ENCODE peak calls at places on chromosomes 11 and 22, in four cellular contexts. N, W, A and T are unnamed samples.

GRCh38 chr11:72625746-72626636 is 48.2 kb downstream of the PDE2A start:
- DNase-seq in N (peak), W (no peak), A (peak), T (peak)

GRCh38 chr11:122440783-122441701 is 214.5 kb upstream of the UBASH3B start:
- DNase-seq in N (peak), W (peak), A (peak), T (peak)

GRCh38 chr22:45235851-45236342 is 4.8 kb downstream of the KIAA0930 start:
- DNase-seq in N (no peak), A (no peak), W (no peak), T (no peak)

GRCh38 chr11:9716275-9717039 is 52.6 kb downstream of the SWAP70 start:
- DNase-seq in A (no peak), W (peak), N (no peak), T (peak)

GRCh38 chr11:115054541-115055538 is 376.5 kb downstream of the NXPE2 start:
- DNase-seq in A (no peak), W (no peak), N (no peak), T (no peak)

GRCh38 chr11:84675631-84676030 is 951.5 kb downstream of the DLG2 start:
- DNase-seq in A (no peak), W (no peak), N (no peak), T (no peak)

GRCh38 chr11:103608566-103608965 is 427.9 kb upstream of the DDI1 start:
- DNase-seq in W (peak), A (no peak), N (no peak), T (peak)

GRCh38 chr11:70073188-70073817 is 4.8 kb upstream of the ANO1 start:
- DNase-seq in N (peak), A (no peak), W (no peak), T (no peak)

GRCh38 chr11:2794419-2794795 is 91.2 kb downstream of the CDKN1C start:
- DNase-seq in A (peak), N (no peak), W (no peak), T (no peak)

GRCh38 chr11:27398413-27398780 is 35.4 kb upstream of the CCDC34 start:
- DNase-seq in N (no peak), W (no peak), A (no peak), T (no peak)

GRCh38 chr11:134071306-134071705 is 2.4 kb downstream of the JAM3 start:
- DNase-seq in A (no peak), N (no peak), W (no peak), T (no peak)

GRCh38 chr22:33210129-33210784 is 152.1 kb upstream of the SYN3 start:
- DNase-seq in N (peak), A (peak), W (peak), T (peak)

GRCh38 chr22:47207387-47207786 is 444.9 kb downstream of the TBC1D22A start:
- DNase-seq in W (no peak), A (no peak), N (no peak), T (no peak)

GRCh38 chr22:44577391-44578114 is 79.5 kb upstream of the RTL6 start:
- DNase-seq in W (no peak), N (no peak), A (no peak), T (no peak)

GRCh38 chr11:101807521-101807920 is 107.3 kb upstream of the CEP126 start:
- DNase-seq in A (no peak), N (no peak), W (no peak), T (no peak)

GRCh38 chr11:75365711-75366181 is 14.3 kb upstream of the ARRB1 start:
- DNase-seq in W (peak), N (no peak), A (no peak), T (peak)

GRCh38 chr11:57210731-57211335 is 26.2 kb downstream of the APLNR start:
- DNase-seq in N (peak), W (no peak), A (no peak), T (no peak)

GRCh38 chr22:49136816-49137180 is 690.9 kb downstream of the BRD1 start:
- DNase-seq in A (no peak), W (no peak), N (no peak), T (no peak)

GRCh38 chr11:13694115-13694514 is 25.6 kb downstream of the FAR1 start:
- DNase-seq in A (no peak), N (no peak), W (no peak), T (no peak)

GRCh38 chr11:111680486-111681175 is 78.4 kb downstream of the SIK2 start:
- DNase-seq in A (no peak), N (no peak), W (no peak), T (no peak)

GRCh38 chr22:41770715-41771452 is 29.6 kb upstream of the CCDC134 start:
- DNase-seq in A (no peak), N (no peak), W (no peak), T (no peak)

GRCh38 chr11:69335461-69336386 is 41.8 kb downstream of the MYEOV start:
- DNase-seq in N (no peak), A (no peak), W (no peak), T (no peak)

GRCh38 chr11:62295504-62295903 is 3.4 kb downstream of the SCGB1D4 start:
- DNase-seq in W (peak), A (peak), N (peak), T (peak)

GRCh38 chr22:31056986-31057599 is 24.0 kb upstream of the SMTN start:
- DNase-seq in N (no peak), W (no peak), A (no peak), T (no peak)

GRCh38 chr22:31064369-31064768 is 16.7 kb upstream of the SMTN start:
- DNase-seq in A (no peak), W (no peak), N (no peak), T (no peak)

DNA sequence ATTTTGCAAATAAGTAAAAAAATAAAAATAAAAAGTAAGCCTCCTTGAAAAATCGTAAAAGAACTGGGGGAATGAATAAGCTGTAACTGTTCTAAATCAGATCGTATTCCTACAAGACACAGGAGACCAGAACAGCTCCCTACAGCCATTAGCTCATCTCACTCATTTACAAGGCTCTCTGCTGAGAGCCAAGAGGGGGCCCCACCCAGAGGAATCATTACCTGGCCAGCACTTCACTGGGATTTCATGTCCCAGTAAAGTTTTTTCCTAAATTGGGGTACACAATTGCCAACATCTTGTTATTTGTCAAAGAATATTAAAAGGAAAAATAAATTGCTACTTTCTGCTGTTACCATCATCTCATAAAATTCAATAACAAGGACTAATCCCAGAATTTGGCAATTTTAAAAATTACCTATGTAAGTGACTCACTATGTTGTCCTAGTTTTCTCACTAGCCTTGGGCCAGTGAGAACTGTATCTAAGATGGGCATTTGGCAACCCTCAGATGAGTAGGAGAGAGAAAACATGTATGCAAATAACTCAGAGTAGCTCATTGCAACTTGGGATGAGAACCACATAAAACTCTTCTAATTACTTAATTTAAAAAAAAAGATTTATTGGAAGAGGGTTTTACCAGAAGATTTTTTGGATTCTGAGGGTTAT is 18.4 kb upstream of the SMTN start:
- DNase-seq in N (no peak), W (no peak), A (no peak), T (no peak)
- TF ChIP-seq CTCF in N (no peak), W (no peak), A (no peak), T (no peak)

GRCh38 chr22:38080468-38080846 is 3.5 kb downstream of the SLC16A8 start:
- DNase-seq in W (no peak), N (no peak), A (no peak), T (no peak)

GRCh38 chr22:38082986-38083710 is 836 bp downstream of the SLC16A8 start:
- DNase-seq in N (no peak), A (no peak), W (no peak), T (no peak)

GRCh38 chr22:38080847-38081635 is 2.9 kb downstream of the SLC16A8 start:
- DNase-seq in N (peak), W (no peak), A (peak), T (peak)

GRCh38 chr22:38081941-38082828 is 1.8 kb downstream of the SLC16A8 start:
- DNase-seq in A (no peak), W (no peak), N (peak), T (no peak)

GRCh38 chr22:38081636-38081940 is 2.4 kb downstream of the SLC16A8 start:
- DNase-seq in N (no peak), W (no peak), A (no peak), T (no peak)
- H3K4me3 ChIP-seq in N (peak), W (peak), A (no peak), T (no peak)

GRCh38 chr11:120061761-120062560 is 76.0 kb downstream of the TRIM29 start:
- DNase-seq in W (no peak), N (peak), A (no peak), T (peak)
- TF ChIP-seq CTCF in W (no peak), N (peak), A (no peak), T (peak)

DNA sequence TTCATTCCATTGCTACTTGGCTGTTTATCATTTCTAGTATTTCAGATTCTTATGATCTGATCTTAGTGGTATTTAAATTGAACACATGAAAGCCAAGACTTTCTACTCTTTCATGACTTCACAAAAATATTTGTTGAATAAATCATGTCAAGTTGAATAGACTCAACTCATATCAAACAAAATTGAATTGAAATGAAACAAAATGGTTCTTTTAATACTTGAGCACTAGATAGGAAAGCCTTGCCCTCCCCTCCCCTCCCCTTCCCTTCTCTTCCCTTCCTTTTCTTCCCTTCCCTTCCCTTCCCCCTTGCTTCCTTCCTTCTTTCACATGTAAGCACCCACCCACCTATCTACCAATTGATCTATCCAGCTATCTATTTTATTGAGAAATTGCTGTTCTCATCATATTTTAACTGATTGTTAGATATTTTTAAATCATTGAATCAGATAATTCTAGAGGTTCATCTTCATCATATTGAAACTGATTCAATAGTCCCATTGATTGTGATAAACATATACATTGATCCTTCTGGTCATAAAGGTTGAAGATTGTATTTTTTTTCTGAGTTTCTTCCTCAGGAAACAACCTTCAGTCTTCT is 2015.9 kb downstream of the LRRC4C start:
- DNase-seq in N (no peak), W (no peak), A (no peak), T (no peak)
- H3K4me3 ChIP-seq in N (no peak), W (no peak), A (no peak), T (no peak)

GRCh38 chr11:130427581-130428211 is 713 bp downstream of the ADAMTS8 start:
- DNase-seq in N (peak), W (no peak), A (no peak), T (no peak)
- TF ChIP-seq CTCF in N (peak), W (peak), A (no peak), T (peak)

DNA sequence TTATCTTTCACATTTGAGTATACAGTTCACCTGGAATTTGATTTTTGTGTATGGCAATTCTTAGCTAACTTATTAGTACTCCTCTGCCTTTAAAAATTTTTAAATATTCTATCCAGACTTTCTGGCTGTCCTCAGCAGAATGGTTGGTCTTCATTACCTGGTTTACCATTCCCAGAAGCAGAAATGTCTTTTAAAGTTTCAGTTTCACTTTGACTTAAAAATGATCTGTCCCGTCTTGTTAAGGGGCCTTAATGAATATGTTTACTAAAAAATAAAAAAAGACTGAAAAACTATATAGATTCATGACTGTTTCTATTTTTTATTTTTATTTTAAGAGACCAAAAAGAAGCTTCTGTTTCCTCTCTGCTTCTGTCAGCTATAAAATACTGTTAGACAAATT is 70.5 kb upstream of the TNRC6B start:
- DNase-seq in A (no peak), W (no peak), N (no peak), T (no peak)
- H3K4me3 ChIP-seq in A (no peak), W (no peak), N (no peak), T (peak)

DNA sequence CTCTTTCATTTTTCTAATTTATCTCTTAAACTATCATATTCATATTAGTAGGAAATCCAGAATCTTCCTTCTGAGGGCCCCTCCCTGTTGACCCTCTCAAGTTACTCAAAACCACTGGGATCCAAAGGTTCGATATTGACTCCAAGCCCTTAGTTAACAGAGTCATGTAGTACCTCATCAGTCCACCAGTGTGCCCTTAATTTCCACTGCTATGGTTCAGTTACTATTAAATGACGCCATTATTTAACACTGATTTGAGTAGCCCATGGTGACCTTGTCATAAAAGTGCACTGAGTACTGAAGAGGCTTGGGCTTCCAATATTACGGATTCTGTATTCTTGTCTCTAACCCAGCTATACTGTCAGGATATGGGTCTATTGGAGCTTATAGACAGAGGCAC is 91.9 kb upstream of the MS4A8 start:
- DNase-seq in A (no peak), W (no peak), N (peak), T (no peak)
- TF ChIP-seq CTCF in A (no peak), W (no peak), N (no peak), T (no peak)

DNA sequence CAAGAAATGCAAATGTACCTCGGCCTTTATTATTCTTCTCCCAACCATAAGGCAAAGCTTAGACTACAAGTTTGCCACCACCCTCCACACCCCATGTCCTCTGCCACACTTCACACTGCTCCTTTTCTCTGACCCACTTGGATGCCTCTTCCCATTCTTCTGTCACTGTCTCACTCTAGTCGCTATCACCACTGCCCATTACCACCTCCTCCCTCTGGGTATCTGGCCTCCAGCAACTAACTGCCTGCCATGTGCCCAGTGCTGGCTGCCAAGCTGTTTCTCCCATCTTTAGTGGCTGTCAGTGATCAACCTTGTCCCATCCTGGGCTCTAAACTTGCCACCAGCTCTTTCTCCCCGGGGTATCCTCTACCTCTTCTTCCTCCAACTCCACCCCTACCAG is 20.3 kb upstream of the KDM2A start:
- DNase-seq in W (no peak), A (no peak), N (no peak), T (no peak)
- H3K4me3 ChIP-seq in W (no peak), A (no peak), N (no peak), T (no peak)